ENCODE peak calls at places on chromosomes 12 and 14, in seven cellular contexts. S, J, L, G, A, K and Y are unnamed samples.

GRCh38 chr12:66188584-66189475 is at the start of gene IRAK3:
- DNase-seq in G (peak; percentile 69), A (no peak), L (no peak), K (peak; percentile 1), S (no peak), J (no peak), Y (no peak)

GRCh38 chr12:109430244-109430643 is 46.9 kb downstream of the KCTD10 start:
- DNase-seq in L (no peak), J (no peak), S (no peak), A (no peak), K (no peak), G (no peak), Y (no peak)

GRCh38 chr14:22854963-22855724 is 16.4 kb upstream of the LRP10 start:
- DNase-seq in L (no peak), A (no peak), J (peak; percentile 86), K (no peak), G (no peak), S (no peak), Y (peak; percentile 17)

GRCh38 chr12:62803756-62804155 is 131.2 kb downstream of the PPM1H start:
- DNase-seq in G (no peak), A (no peak), S (no peak), J (no peak), K (no peak), L (no peak), Y (no peak)

GRCh38 chr12:19223695-19224094 is 94.2 kb downstream of the PLEKHA5 start:
- DNase-seq in S (no peak), K (no peak), J (no peak), A (no peak), G (no peak), L (no peak), Y (no peak)

GRCh38 chr12:58540480-58541299 is 379.6 kb downstream of the LRIG3 start:
- DNase-seq in J (peak; percentile 60), G (peak; percentile 36), S (no peak), L (peak; percentile 59), K (peak; percentile 75), A (peak; percentile 3), Y (peak; percentile 88)

GRCh38 chr12:74538491-74539258 is 1.0 kb downstream of the ATXN7L3B start:
- DNase-seq in A (no peak), G (peak; percentile 11), J (no peak), K (no peak), S (peak; percentile 9), L (no peak), Y (peak; percentile 19)

GRCh38 chr12:15443611-15444010 is 121.3 kb downstream of the PTPRO start:
- DNase-seq in G (no peak), L (no peak), S (no peak), J (no peak), A (no peak), K (no peak), Y (no peak)

GRCh38 chr12:93244514-93245077 is 133.1 kb upstream of the NUDT4 start:
- DNase-seq in G (no peak), S (no peak), L (no peak), J (no peak), K (no peak), A (peak; percentile 48), Y (no peak)

GRCh38 chr12:127270193-127270592 is 996.8 kb upstream of the TMEM132C start:
- DNase-seq in J (no peak), L (no peak), K (no peak), S (no peak), A (no peak), G (no peak), Y (no peak)

GRCh38 chr14:95564060-95564459 is 29.2 kb downstream of the GLRX5 start:
- DNase-seq in K (no peak), J (no peak), S (no peak), L (no peak), A (no peak), G (no peak), Y (no peak)

GRCh38 chr12:97109441-97109840 is 202.4 kb downstream of the NEDD1 start:
- DNase-seq in G (no peak), K (no peak), A (no peak), J (no peak), S (no peak), L (no peak), Y (no peak)

GRCh38 chr12:30822385-30823139 is 67.8 kb upstream of the CAPRIN2 start:
- DNase-seq in K (no peak), G (peak; percentile 33), A (no peak), L (no peak), S (no peak), J (no peak), Y (peak; percentile 15)

GRCh38 chr12:110245278-110245868 is 35.7 kb upstream of the ATP2A2 start:
- DNase-seq in J (peak; percentile 29), K (no peak), G (peak; percentile 18), A (no peak), L (no peak), S (no peak), Y (peak; percentile 43)

GRCh38 chr14:104573930-104574329 is 5.6 kb upstream of the C14orf180 start:
- DNase-seq in J (no peak), K (no peak), A (no peak), G (no peak), S (peak; percentile 29), L (no peak), Y (no peak)

GRCh38 chr12:52686063-52686462 is 5.9 kb upstream of the KRT1 start:
- DNase-seq in S (no peak), L (no peak), J (no peak), K (no peak), G (no peak), A (no peak), Y (no peak)

GRCh38 chr12:54225666-54226065 is 36.9 kb upstream of the SMUG1 start:
- DNase-seq in J (no peak), A (no peak), L (no peak), G (no peak), S (no peak), K (no peak), Y (no peak)

GRCh38 chr14:39972704-39973103 is 540.5 kb upstream of the FBXO33 start:
- DNase-seq in K (no peak), A (no peak), J (no peak), L (no peak), S (no peak), G (no peak), Y (no peak)

GRCh38 chr12:11862794-11863193 is 207.9 kb upstream of the BCL2L14 start:
- DNase-seq in J (no peak), K (no peak), G (no peak), S (no peak), L (no peak), A (no peak), Y (no peak)

GRCh38 chr14:95185452-95186392 is 28.4 kb upstream of the DICER1 start:
- DNase-seq in G (no peak), A (no peak), L (no peak), S (peak; percentile 25), J (no peak), K (no peak), Y (no peak)

DNA sequence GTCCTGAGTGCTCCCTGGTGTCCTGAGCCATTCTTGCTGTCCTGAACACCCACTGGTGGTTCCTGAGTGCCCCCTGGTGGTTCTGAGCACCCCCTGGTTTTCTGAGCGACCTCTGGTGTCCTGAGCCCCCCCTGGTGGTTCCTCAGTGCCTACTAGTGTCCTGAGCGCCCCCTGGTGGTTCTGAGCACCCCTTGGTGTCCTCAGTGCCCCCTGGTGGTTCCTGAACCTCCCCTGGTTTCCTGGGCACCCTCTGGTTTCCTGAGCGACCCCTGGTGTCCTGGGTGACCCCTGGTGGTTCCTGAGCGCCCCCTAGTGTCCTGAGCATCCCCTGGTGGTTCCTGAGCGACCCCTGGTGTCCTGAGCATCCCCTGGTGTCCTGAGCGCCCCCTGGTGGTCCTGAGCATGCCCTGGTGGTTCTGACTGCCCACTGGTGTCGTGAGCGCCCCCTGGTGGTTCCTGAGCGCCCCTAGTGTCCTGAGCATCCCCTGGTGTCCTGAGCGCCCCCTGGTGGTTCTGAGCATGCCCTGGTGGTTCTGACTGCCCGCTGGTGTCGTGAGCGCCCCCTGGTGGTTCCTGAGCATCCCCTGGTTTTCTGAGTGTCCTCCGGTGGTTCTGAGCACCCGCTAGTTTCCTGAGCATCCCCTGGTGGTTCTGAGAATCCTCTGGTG is 473.1 kb downstream of the TMEM121 start:
- DNase-seq in J (peak; percentile 50), L (peak; percentile 24), G (no peak), S (peak; percentile 23), K (no peak), A (no peak), Y (no peak)
- TF ChIP-seq JUND in J (no peak), L (no peak), G (no peak), S (no peak), K (no peak), A (no peak), Y (no peak)

GRCh38 chr12:76422154-76422877 is 74.1 kb upstream of the BBS10 start:
- DNase-seq in A (no peak), L (no peak), J (no peak), K (no peak), G (peak; percentile 5), S (no peak), Y (no peak)
- TF ChIP-seq JUND in A (no peak), L (no peak), J (no peak), K (no peak), G (no peak), S (no peak), Y (no peak)

DNA sequence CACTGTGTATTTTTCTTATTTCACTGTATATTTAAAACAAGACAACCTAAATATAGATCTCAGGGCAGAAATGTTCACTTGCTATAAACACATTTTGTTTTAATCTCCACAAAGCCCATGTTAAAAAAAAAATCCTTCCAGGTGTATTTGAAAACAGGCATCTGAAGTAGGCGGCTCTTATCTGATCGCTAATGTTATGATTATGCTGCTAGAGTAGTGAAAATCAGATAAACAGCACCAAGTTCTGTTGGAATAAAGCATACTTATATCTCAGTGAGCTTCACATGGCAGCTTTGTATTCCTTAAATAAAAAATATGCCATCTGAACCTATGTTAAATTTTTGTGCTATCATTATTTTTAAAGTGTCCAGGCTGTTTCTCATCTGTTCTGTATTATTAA is 47.6 kb upstream of the PZP start:
- DNase-seq in K (no peak), L (no peak), A (no peak), S (no peak), G (no peak), J (no peak), Y (no peak)
- TF ChIP-seq JUND in K (no peak), L (no peak), A (no peak), S (no peak), G (no peak), J (no peak), Y (no peak)

DNA sequence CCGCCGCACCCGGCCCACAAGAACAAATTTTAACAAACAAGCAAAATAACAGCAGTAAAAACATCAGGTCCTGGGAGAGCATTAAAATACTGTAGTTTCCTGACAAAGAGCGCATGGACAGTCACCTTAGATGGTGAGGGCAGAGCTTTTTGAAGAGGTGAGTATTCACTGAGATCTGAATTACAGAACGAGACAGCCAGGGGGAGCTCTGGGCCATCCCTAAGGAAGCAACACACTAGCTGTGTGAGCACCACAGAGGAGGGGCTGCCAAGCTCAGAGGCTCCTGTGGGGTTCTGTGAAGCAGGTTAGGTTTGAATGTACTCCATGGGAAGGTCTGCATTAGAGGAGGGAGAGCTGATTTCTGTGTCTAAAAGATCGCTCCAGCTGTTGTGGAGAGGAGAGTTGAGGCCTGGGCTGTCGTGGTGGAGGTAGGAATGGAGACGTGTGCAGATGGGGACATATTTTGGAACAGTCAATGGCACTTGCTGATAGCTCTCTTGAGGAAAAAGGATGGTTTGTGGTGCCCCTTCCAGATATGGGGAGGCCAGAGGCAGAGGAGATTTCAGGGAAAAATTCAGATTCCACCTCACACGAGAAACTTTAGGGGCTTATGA is 72.9 kb downstream of the TRAFD1 start:
- DNase-seq in J (peak; percentile 64), L (peak; percentile 41), K (peak; percentile 53), S (peak; percentile 42), G (peak; percentile 78), A (no peak), Y (peak; percentile 81)
- TF ChIP-seq JUND in J (no peak), L (no peak), K (no peak), S (no peak), G (no peak), A (no peak), Y (no peak)